ENCODE peak calls at places on chromosomes 1 and 21, in nine cellular contexts. W, F, M, A, L, B, P, I and S are unnamed samples.

GRCh38 chr1:95742591-95743089 is 508.6 kb downstream of the RWDD3 start:
- DNase-seq in M (no peak), A (no peak), P (no peak), W (no peak), L (no peak), B (no peak), I (peak; percentile 72), F (no peak), S (no peak)

GRCh38 chr1:2988256-2988655 is 33.0 kb upstream of the ACTRT2 start:
- DNase-seq in M (no peak), I (no peak), F (no peak), B (no peak), P (no peak), W (no peak), L (no peak), A (no peak), S (no peak)

GRCh38 chr1:65846911-65847310 is 54.2 kb downstream of the PDE4B start:
- DNase-seq in I (no peak), B (no peak), L (no peak), P (no peak), A (peak; percentile 47), M (no peak), W (no peak), F (no peak), S (no peak)

GRCh38 chr21:45306832-45307571 is 19.3 kb upstream of the POFUT2 start:
- DNase-seq in I (peak; percentile 73), P (peak; percentile 58), F (peak; percentile 83), M (no peak), L (peak; percentile 62), A (peak; percentile 95), W (peak; percentile 87), B (no peak), S (no peak)

GRCh38 chr1:81142099-81142776 is 658.5 kb upstream of the ADGRL2 start:
- DNase-seq in B (no peak), I (no peak), L (no peak), F (no peak), P (no peak), M (no peak), W (no peak), A (peak; percentile 81), S (no peak)

GRCh38 chr1:200107004-200107470 is 79.5 kb downstream of the NR5A2 start:
- DNase-seq in I (no peak), P (no peak), L (no peak), A (peak; percentile 23), W (no peak), F (no peak), B (no peak), M (no peak), S (no peak)

GRCh38 chr1:197924516-197925123 is 7.4 kb downstream of the LHX9 start:
- DNase-seq in M (peak; percentile 47), I (peak; percentile 72), L (peak; percentile 16), P (no peak), B (no peak), A (peak; percentile 65), W (no peak), F (no peak), S (peak; percentile 72)

GRCh38 chr1:6785721-6786505 is 659 bp downstream of the CAMTA1 start:
- DNase-seq in F (peak; percentile 55), M (peak; percentile 40), L (no peak), W (peak; percentile 77), P (peak; percentile 65), A (peak; percentile 13), B (peak; percentile 17), I (peak; percentile 80), S (peak; percentile 70)

GRCh38 chr21:28655471-28655870 is 337.2 kb downstream of the LTN1 start:
- DNase-seq in W (no peak), I (no peak), A (no peak), B (no peak), P (no peak), M (no peak), L (no peak), F (no peak), S (no peak)

GRCh38 chr1:183239793-183240625 is 53.9 kb downstream of the LAMC2 start:
- DNase-seq in F (no peak), L (no peak), A (no peak), M (no peak), W (no peak), P (no peak), B (no peak), I (no peak), S (no peak)

DNA sequence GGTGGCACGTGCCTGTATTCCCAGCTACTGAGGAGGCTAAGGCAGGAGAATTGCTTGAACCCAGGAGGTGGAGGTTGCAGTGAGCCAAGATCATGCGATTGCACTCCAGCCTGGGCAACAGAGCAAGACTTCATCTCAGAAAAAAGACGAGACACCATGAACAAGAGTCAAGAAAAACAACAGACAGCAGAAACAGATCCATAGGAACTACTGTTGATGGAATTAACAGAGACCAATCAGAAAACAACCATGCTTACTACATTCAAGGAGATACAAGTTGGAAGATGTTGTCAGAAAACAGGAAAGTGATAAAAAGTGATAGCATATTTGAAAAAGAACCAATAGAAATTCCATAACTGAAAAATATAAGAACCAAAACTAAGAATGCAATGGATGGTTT is 19.3 kb upstream of the OTUD3 start:
- DNase-seq in A (no peak), P (no peak), M (no peak), W (no peak), L (no peak), I (no peak), F (no peak), B (no peak), S (no peak)
- H3K27me3 ChIP-seq in A (no peaks in the 10 kb centered on the region), P (no peaks in the 10 kb centered on the region), M (no peaks in the 10 kb centered on the region), W (peaks cover 1% of the 10 kb centered on the region), L (no peaks in the 10 kb centered on the region), I (no peaks in the 10 kb centered on the region), F (no peaks in the 10 kb centered on the region), B (no peaks in the 10 kb centered on the region), S (no peaks in the 10 kb centered on the region)

DNA sequence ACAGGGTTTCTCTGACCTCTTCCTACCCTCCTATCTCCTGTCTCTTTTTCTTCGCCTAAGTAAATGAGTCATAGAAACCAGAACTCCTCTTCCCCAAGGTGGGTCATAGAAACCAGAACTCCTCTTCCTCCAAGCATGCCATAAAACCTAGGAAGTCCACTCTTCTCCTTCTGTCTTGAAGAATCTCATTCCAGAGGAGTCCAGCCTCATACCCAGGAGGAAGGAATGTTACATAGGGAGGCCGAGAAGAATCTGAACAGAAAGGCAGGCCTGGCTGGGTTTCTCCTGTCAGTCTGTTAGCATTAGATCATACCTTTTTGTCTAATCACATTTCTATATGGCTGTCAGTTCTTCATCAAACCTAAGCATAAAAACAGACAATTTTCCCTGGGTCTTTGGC is 47.5 kb upstream of the WLS start:
- DNase-seq in I (no peak), M (no peak), A (no peak), F (no peak), W (no peak), P (no peak), B (no peak), L (no peak), S (no peak)
- H3K27me3 ChIP-seq in I (no peaks in the 10 kb centered on the region), M (no peaks in the 10 kb centered on the region), A (no peaks in the 10 kb centered on the region), F (no peaks in the 10 kb centered on the region), W (no peaks in the 10 kb centered on the region), P (no peaks in the 10 kb centered on the region), B (no peaks in the 10 kb centered on the region), L (no peaks in the 10 kb centered on the region), S (no peaks in the 10 kb centered on the region)

GRCh38 chr1:206896261-206896660 is 982 bp upstream of the IL24 start:
- DNase-seq in M (no peak), L (no peak), W (no peak), I (no peak), P (no peak), A (no peak), B (no peak), F (no peak), S (no peak)

GRCh38 chr1:206895837-206896242 is 1.4 kb upstream of the IL24 start:
- DNase-seq in B (no peak), W (no peak), I (no peak), L (no peak), F (no peak), P (no peak), A (peak; percentile 85), M (no peak), S (no peak)

GRCh38 chr1:206898089-206898908 is 1.1 kb downstream of the IL24 start:
- DNase-seq in I (no peak), A (peak; percentile 72), F (no peak), W (no peak), L (no peak), M (no peak), P (no peak), B (no peak), S (no peak)

GRCh38 chr1:206898909-206899431 is 1.7 kb downstream of the IL24 start:
- DNase-seq in I (no peak), A (no peak), L (no peak), P (no peak), F (no peak), M (no peak), W (no peak), B (no peak), S (no peak)

DNA sequence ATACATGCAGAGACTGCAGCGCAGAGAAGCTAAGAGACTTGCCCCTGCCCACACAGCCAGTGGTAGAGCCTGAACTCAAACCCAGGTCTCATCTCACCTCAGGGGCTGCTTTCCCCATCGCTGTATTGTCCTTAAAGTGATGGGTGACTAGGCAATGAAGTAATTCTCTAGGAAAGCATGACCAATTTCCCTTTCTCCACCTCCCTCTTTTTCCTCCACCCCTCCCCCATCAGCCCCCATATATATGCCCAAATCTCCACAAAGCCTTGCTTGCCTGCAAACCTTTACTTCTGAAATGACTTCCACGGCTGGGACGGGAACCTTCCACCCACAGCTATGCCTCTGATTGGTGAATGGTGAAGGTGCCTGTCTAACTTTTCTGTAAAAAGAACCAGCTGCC is at the start of gene IL24:
- DNase-seq in F (no peak), W (no peak), M (no peak), L (no peak), B (no peak), I (no peak), A (no peak), P (no peak), S (no peak)
- H3K27me3 ChIP-seq in F (no peaks in the 10 kb centered on the region), W (no peaks in the 10 kb centered on the region), M (no peaks in the 10 kb centered on the region), L (no peaks in the 10 kb centered on the region), B (no peaks in the 10 kb centered on the region), I (no peaks in the 10 kb centered on the region), A (no peaks in the 10 kb centered on the region), P (no peaks in the 10 kb centered on the region), S (no peaks in the 10 kb centered on the region)

GRCh38 chr21:37044643-37045042 is 28.2 kb downstream of the PIGP start:
- DNase-seq in P (no peak), A (no peak), W (no peak), I (no peak), L (no peak), F (no peak), B (no peak), M (no peak), S (no peak)

GRCh38 chr21:37040212-37040611 is 32.7 kb downstream of the PIGP start:
- DNase-seq in B (no peak), A (no peak), I (no peak), P (no peak), F (no peak), M (no peak), L (no peak), W (no peak), S (no peak)

GRCh38 chr21:37039434-37040075 is 33.1 kb downstream of the RIPPLY3 start:
- DNase-seq in B (no peak), I (no peak), W (no peak), M (no peak), P (no peak), F (no peak), L (no peak), A (no peak), S (no peak)

GRCh38 chr21:37043818-37044217 is 29.1 kb downstream of the PIGP start:
- DNase-seq in L (no peak), A (no peak), F (no peak), P (no peak), W (no peak), M (no peak), I (no peak), B (no peak), S (no peak)

GRCh38 chr21:37041706-37042271 is 31.1 kb downstream of the PIGP start:
- DNase-seq in W (no peak), B (no peak), A (no peak), M (no peak), I (peak; percentile 58), F (no peak), L (no peak), P (no peak), S (no peak)
- H3K27me3 ChIP-seq in W (no peaks in the 10 kb centered on the region), B (no peaks in the 10 kb centered on the region), A (peaks cover 3% of the 10 kb centered on the region), M (no peaks in the 10 kb centered on the region), I (peaks cover 83% of the 10 kb centered on the region), F (no peaks in the 10 kb centered on the region), L (peaks cover 11% of the 10 kb centered on the region), P (no peaks in the 10 kb centered on the region), S (no peaks in the 10 kb centered on the region)